ENCODE peak calls at places on chromosomes 11 and 22, in seven cellular contexts. C, F, S, H, V, U and R are unnamed samples. For H3K27me3 and H3K4me1, the result is how much of the 10 kb centered on the place peaks cover.

GRCh38 chr11:26204110-26204509 is 127.8 kb upstream of the ANO3 start:
- DNase-seq in C (no peak), F (no peak), S (no peak), H (no peak), V (no peak), U (no peak), R (no peak)

GRCh38 chr22:46851311-46851710 is 88.9 kb downstream of the TBC1D22A start:
- DNase-seq in C (no peak), F (no peak), S (no peak), H (no peak), V (no peak), U (no peak), R (no peak)

GRCh38 chr22:40679249-40679963 is at the start of gene MCHR1:
- DNase-seq in C (no peak), F (no peak), S (no peak), H (no peak), V (peak), U (no peak), R (no peak)

GRCh38 chr11:104546486-104546885 is 351.8 kb downstream of the CASP12 start:
- DNase-seq in C (no peak), F (no peak), S (no peak), H (no peak), V (no peak), U (no peak), R (no peak)

GRCh38 chr22:23888615-23889401 is 5.4 kb upstream of the MIF start:
- DNase-seq in C (no peak), F (no peak), S (no peak), H (no peak), V (no peak), U (peak), R (no peak)

GRCh38 chr11:114183041-114183511 is 113.1 kb upstream of the NNMT start:
- DNase-seq in C (no peak), F (no peak), S (peak), H (peak), V (no peak), U (no peak), R (peak)

GRCh38 chr11:58649623-58650022 is 27.2 kb downstream of the CNTF start:
- DNase-seq in C (no peak), F (no peak), S (no peak), H (no peak), V (no peak), U (no peak), R (no peak)

GRCh38 chr22:44616882-44617655 is 84.9 kb upstream of the PRR5 start:
- DNase-seq in C (no peak), F (no peak), S (no peak), H (no peak), V (no peak), U (no peak), R (no peak)

GRCh38 chr11:63917685-63918523 is 940 bp upstream of the RCOR2 start:
- DNase-seq in C (no peak), F (no peak), S (peak), H (peak), V (peak), U (peak), R (peak)

GRCh38 chr11:45369294-45369693 is 83.2 kb upstream of the SYT13 start:
- DNase-seq in C (no peak), F (no peak), S (no peak), H (no peak), V (no peak), U (no peak), R (no peak)

GRCh38 chr11:64874308-64874707 is 4.1 kb downstream of the EHD1 start:
- DNase-seq in C (no peak), F (no peak), S (no peak), H (no peak), V (no peak), U (no peak), R (no peak)

GRCh38 chr11:68383976-68384501 is 71.6 kb downstream of the LRP5 start:
- DNase-seq in C (peak), F (no peak), S (peak), H (peak), V (peak), U (peak), R (peak)

GRCh38 chr11:11555228-11555627 is 66.6 kb downstream of the GALNT18 start:
- DNase-seq in C (no peak), F (peak), S (no peak), H (no peak), V (peak), U (no peak), R (no peak)

GRCh38 chr11:67301951-67302516 is 1.3 kb upstream of the SSH3 start:
- DNase-seq in C (no peak), F (peak), S (peak), H (no peak), V (peak), U (peak), R (no peak)

GRCh38 chr22:48927591-48927990 is 900.1 kb downstream of the BRD1 start:
- DNase-seq in C (no peak), F (no peak), S (no peak), H (no peak), V (no peak), U (peak), R (no peak)

GRCh38 chr11:112610494-112610893 is 349.8 kb upstream of the PLET1 start:
- DNase-seq in C (no peak), F (no peak), S (no peak), H (no peak), V (no peak), U (peak), R (no peak)

GRCh38 chr11:119664063-119664572 is 64.9 kb downstream of the NECTIN1 start:
- DNase-seq in C (no peak), F (no peak), S (peak), H (no peak), V (peak), U (peak), R (no peak)

GRCh38 chr22:40161182-40161581 is 16.5 kb upstream of the TNRC6B start:
- DNase-seq in C (no peak), F (no peak), S (peak), H (no peak), V (no peak), U (no peak), R (no peak)

GRCh38 chr11:96447208-96447607 is 57.4 kb downstream of the JRKL start:
- DNase-seq in C (no peak), F (no peak), S (no peak), H (no peak), V (no peak), U (no peak), R (no peak)

GRCh38 chr11:96447711-96448110 is 57.9 kb downstream of the JRKL start:
- DNase-seq in C (no peak), F (no peak), S (no peak), H (no peak), V (no peak), U (no peak), R (no peak)

GRCh38 chr11:96448225-96448624 is 58.4 kb downstream of the JRKL start:
- DNase-seq in C (no peak), F (no peak), S (no peak), H (no peak), V (no peak), U (no peak), R (no peak)
- H3K27me3 ChIP-seq in C (under half), F (under half), S (under half), H (under half), V (under half), U (under half), R (under half)

GRCh38 chr11:62678433-62678769 is 472 bp downstream of the UBXN1 start:
- DNase-seq in C (no peak), F (no peak), S (no peak), H (no peak), V (no peak), U (no peak), R (no peak)

GRCh38 chr11:62682518-62682917 is 3.6 kb upstream of the UBXN1 start:
- DNase-seq in C (no peak), F (no peak), S (no peak), H (no peak), V (no peak), U (no peak), R (no peak)

GRCh38 chr11:62678770-62679696 is at the start of gene UBXN1:
- DNase-seq in C (peak), F (peak), S (peak), H (peak), V (peak), U (peak), R (peak)

GRCh38 chr11:62677709-62678108 is 1.2 kb downstream of the UBXN1 start:
- DNase-seq in C (no peak), F (no peak), S (no peak), H (no peak), V (no peak), U (no peak), R (no peak)

GRCh38 chr11:62680825-62681240 is 2.0 kb upstream of the UBXN1 start:
- DNase-seq in C (no peak), F (no peak), S (peak), H (peak), V (peak), U (peak), R (peak)
- H3K4me3 ChIP-seq in C (no peak), F (no peak), S (no peak), H (no peak), V (no peak), U (no peak), R (no peak)

GRCh38 chr22:29268511-29269229 is 602 bp downstream of the EWSR1 start:
- DNase-seq in C (no peak), F (peak), S (peak), H (peak), V (peak), U (peak), R (no peak)

GRCh38 chr22:29269731-29270474 is 1.8 kb downstream of the EWSR1 start:
- DNase-seq in C (no peak), F (no peak), S (peak), H (no peak), V (no peak), U (no peak), R (no peak)

GRCh38 chr22:29269230-29269604 is 1.1 kb downstream of the EWSR1 start:
- DNase-seq in C (no peak), F (no peak), S (peak), H (no peak), V (no peak), U (peak), R (no peak)

GRCh38 chr22:29272624-29273023 is 4.6 kb downstream of the EWSR1 start:
- DNase-seq in C (no peak), F (no peak), S (no peak), H (no peak), V (no peak), U (no peak), R (no peak)

GRCh38 chr22:29270475-29271271 is 2.6 kb downstream of the EWSR1 start:
- DNase-seq in C (no peak), F (no peak), S (peak), H (no peak), V (peak), U (peak), R (no peak)
- H3K4me1 ChIP-seq in C (half or more), F (half or more), S (under half), H (half or more), V (under half), U (under half), R (under half)

DNA sequence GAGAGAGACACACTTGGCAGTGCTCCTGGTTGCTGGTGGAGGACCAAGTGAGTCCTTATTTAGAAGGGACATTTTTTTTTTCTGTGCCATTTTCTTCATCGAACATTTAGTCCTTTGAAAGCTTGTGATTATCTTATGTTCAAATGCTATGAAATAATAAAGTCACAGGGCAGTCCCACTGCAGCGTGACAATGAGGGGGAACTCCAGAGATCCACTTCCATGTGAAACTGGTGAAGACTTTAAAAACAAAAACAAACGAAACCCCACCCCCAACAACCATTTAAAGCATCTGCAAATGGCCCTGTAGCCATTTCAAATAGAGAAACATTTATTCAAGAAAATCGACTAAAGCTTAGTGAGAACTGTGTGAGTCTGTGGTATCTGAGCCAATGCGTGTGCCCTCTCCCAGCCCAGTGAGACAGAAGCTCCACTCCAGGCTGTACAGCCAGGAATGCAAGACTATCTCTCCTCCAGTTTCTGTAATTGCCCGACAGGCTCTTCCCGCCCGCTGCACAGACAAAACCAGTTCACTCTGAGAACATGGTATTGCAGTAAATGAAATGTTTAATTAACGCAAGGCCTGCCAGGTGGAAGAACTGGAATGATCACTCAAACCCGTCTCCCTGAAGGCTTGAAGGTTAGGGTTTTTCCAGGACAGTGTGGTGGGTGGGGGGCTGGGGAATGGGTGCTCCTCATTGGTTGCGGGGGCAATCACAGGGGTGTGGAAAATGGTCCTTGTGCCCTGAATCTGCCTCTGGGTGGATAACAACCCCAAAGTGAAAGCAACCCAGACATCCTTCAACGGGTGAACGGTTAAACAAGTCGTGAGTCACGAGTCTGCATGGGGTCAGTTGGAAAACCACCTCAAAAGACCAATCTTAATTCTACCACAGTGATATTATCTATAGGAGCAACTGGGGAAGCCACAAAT is 8.4 kb downstream of the KRTAP5-6 start:
- DNase-seq in C (no peak), F (no peak), S (no peak), H (no peak), V (peak), U (peak), R (no peak)
- H3K27me3 ChIP-seq in C (under half), F (under half), S (under half), H (under half), V (under half), U (under half), R (under half)

DNA sequence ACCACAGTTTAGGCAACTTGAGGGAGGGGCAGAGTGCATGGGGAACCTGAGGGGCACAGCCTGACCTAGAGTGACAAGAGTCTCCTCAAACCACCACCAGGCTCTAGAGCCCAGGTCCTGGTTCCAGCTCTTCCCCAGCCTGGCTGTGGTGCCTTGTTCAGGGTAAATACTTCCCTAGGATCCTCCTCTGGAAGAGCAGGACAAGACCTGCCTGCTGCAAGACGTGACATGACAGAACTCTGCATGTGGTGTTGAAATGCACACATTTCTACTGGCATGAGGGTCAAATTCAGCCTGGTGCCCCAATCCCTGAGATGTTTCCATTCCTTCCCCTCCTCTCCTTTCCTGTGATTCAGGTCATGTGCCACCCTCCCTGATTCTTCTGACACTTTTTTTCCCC is 3.3 kb downstream of the SEC14L2 start:
- DNase-seq in C (no peak), F (no peak), S (no peak), H (no peak), V (no peak), U (peak), R (no peak)
- H3K4me3 ChIP-seq in C (no peak), F (no peak), S (no peak), H (no peak), V (no peak), U (no peak), R (no peak)

GRCh38 chr22:50479686-50480085 is 1.7 kb upstream of the ADM2 start:
- DNase-seq in C (no peak), F (no peak), S (no peak), H (no peak), V (no peak), U (no peak), R (no peak)
- H3K4me1 ChIP-seq in C (under half), F (under half), S (under half), H (under half), V (under half), U (under half), R (under half)

GRCh38 chr11:44314733-44315132 is 4.8 kb upstream of the ALX4 start:
- DNase-seq in C (no peak), F (no peak), S (no peak), H (no peak), V (no peak), U (no peak), R (no peak)
- H3K27me3 ChIP-seq in C (under half), F (half or more), S (half or more), H (under half), V (half or more), U (half or more), R (under half)